ENCODE peak calls at places on chromosomes 16 and 17, in nine cellular contexts. U is CD4-positive, alpha-beta T cell; J is fibroblast of mammary gland; V is upper lobe of right lung; K is adrenal gland; P is fibroblast of pulmonary artery; Z is AG10803; I is neural crest cell; B is lower leg skin. T is an unnamed sample.

GRCh38 chr17:40486513-40487370 is 14.7 kb downstream of the TNS4 start:
- DNase-seq in U (no peak), J (peak; percentile 90), V (no peak), K (no peak), P (peak; percentile 95), Z (peak; percentile 90), I (no peak), B (no peak), T (no peak)

GRCh38 chr16:30786936-30787612 is at the start of gene ZNF629:
- DNase-seq in U (no peak), J (peak; percentile 62), V (peak; percentile 83), K (peak; percentile 82), P (peak; percentile 70), Z (peak; percentile 72), I (peak; percentile 79), B (peak; percentile 92), T (peak; percentile 69)

GRCh38 chr17:5122586-5123342 is 6.9 kb downstream of the USP6 start:
- DNase-seq in U (no peak), J (no peak), V (peak; percentile 68), K (no peak), P (peak; percentile 4), Z (no peak), I (peak; percentile 31), B (peak; percentile 87), T (no peak)

GRCh38 chr17:57892820-57893595 is 43.2 kb upstream of the MRPS23 start:
- DNase-seq in U (no peak), J (peak; percentile 99), V (peak; percentile 91), K (peak; percentile 98), P (peak; percentile 99), Z (peak; percentile 100), I (peak; percentile 73), B (peak; percentile 97), T (no peak)

GRCh38 chr16:70638814-70639792 is 7.3 kb upstream of the IL34 start:
- DNase-seq in U (no peak), J (peak; percentile 82), V (no peak), K (peak; percentile 64), P (peak; percentile 88), Z (peak; percentile 58), I (no peak), B (no peak), T (no peak)

GRCh38 chr17:7867881-7868329 is 10.1 kb downstream of the CYB5D1 start:
- DNase-seq in U (no peak), J (no peak), V (no peak), K (no peak), P (no peak), Z (no peak), I (no peak), B (peak; percentile 48), T (no peak)

GRCh38 chr17:61540870-61541269 is 50.1 kb downstream of the NACA2 start:
- DNase-seq in U (no peak), J (no peak), V (no peak), K (no peak), P (no peak), Z (no peak), I (no peak), B (no peak), T (no peak)

GRCh38 chr17:34584805-34585416 is 5.5 kb downstream of the TMEM132E start:
- DNase-seq in U (no peak), J (peak; percentile 11), V (no peak), K (no peak), P (peak; percentile 29), Z (peak; percentile 13), I (no peak), B (no peak), T (no peak)

GRCh38 chr16:25812215-25812614 is 120.5 kb downstream of the HS3ST4 start:
- DNase-seq in U (no peak), J (no peak), V (no peak), K (no peak), P (no peak), Z (no peak), I (no peak), B (no peak), T (no peak)

GRCh38 chr16:87411375-87412271 is 19.5 kb downstream of the MAP1LC3B start:
- DNase-seq in U (no peak), J (no peak), V (no peak), K (no peak), P (no peak), Z (no peak), I (no peak), B (peak; percentile 81), T (no peak)

GRCh38 chr17:40323731-40324650 is 15.0 kb downstream of the RARA start:
- DNase-seq in U (peak; percentile 76), J (peak; percentile 82), V (no peak), K (peak; percentile 78), P (peak; percentile 81), Z (peak; percentile 72), I (no peak), B (peak; percentile 93), T (no peak)

GRCh38 chr16:12343913-12344312 is 367.4 kb downstream of the SNX29 start:
- DNase-seq in U (no peak), J (no peak), V (no peak), K (no peak), P (no peak), Z (no peak), I (no peak), B (no peak), T (no peak)

GRCh38 chr17:2383628-2384167 is 17.2 kb downstream of the MNT start:
- DNase-seq in U (no peak), J (no peak), V (no peak), K (no peak), P (no peak), Z (no peak), I (no peak), B (no peak), T (no peak)

GRCh38 chr17:880074-880870 is 98.1 kb downstream of the MRM3 start:
- DNase-seq in U (no peak), J (peak; percentile 46), V (no peak), K (peak; percentile 66), P (peak; percentile 20), Z (no peak), I (no peak), B (no peak), T (no peak)

GRCh38 chr16:13038591-13038990 is 137.2 kb downstream of the SHISA9 start:
- DNase-seq in U (no peak), J (no peak), V (no peak), K (no peak), P (no peak), Z (no peak), I (no peak), B (no peak), T (no peak)

GRCh38 chr16:9870962-9871361 is 311.3 kb downstream of the GRIN2A start:
- DNase-seq in U (no peak), J (no peak), V (no peak), K (no peak), P (no peak), Z (no peak), I (no peak), B (no peak), T (no peak)

GRCh38 chr17:8312726-8313600 is 2.9 kb downstream of the ARHGEF15 start:
- DNase-seq in U (no peak), J (no peak), V (no peak), K (no peak), P (no peak), Z (no peak), I (no peak), B (no peak), T (no peak)

GRCh38 chr17:37609170-37610040 is at the start of gene SYNRG:
- DNase-seq in U (peak; percentile 90), J (peak; percentile 92), V (peak; percentile 97), K (peak; percentile 97), P (peak; percentile 96), Z (peak; percentile 95), I (peak; percentile 94), B (peak; percentile 99), T (peak; percentile 96)
- TF ChIP-seq CTCF in U (peak; percentile 69), J (no peak), V (peak; percentile 53), K (peak; percentile 32), P (peak; percentile 29), Z (peak; percentile 32), I (peak; percentile 51), B (no peak), T (no peak)

GRCh38 chr16:85285681-85286065 is 173.4 kb upstream of the CIBAR2 start:
- DNase-seq in U (no peak), J (peak; percentile 29), V (no peak), K (no peak), P (no peak), Z (peak; percentile 68), I (no peak), B (no peak), T (no peak)

GRCh38 chr16:85288869-85289660 is 176.8 kb upstream of the CIBAR2 start:
- DNase-seq in U (no peak), J (no peak), V (no peak), K (no peak), P (no peak), Z (no peak), I (no peak), B (no peak), T (no peak)

GRCh38 chr16:85288341-85288868 is 176.1 kb upstream of the CIBAR2 start:
- DNase-seq in U (no peak), J (no peak), V (no peak), K (no peak), P (no peak), Z (no peak), I (no peak), B (no peak), T (no peak)

GRCh38 chr16:85286066-85286712 is 173.9 kb upstream of the CIBAR2 start:
- DNase-seq in U (no peak), J (peak; percentile 88), V (no peak), K (peak; percentile 97), P (peak; percentile 67), Z (peak; percentile 89), I (no peak), B (peak; percentile 96), T (no peak)

GRCh38 chr16:85286970-85287814 is 174.9 kb upstream of the CIBAR2 start:
- DNase-seq in U (no peak), J (peak; percentile 50), V (no peak), K (peak; percentile 83), P (peak; percentile 7), Z (peak; percentile 48), I (peak; percentile 45), B (no peak), T (no peak)
- TF ChIP-seq CTCF in U (no peak), J (peak; percentile 4), V (peak; percentile 11), K (no peak), P (no peak), Z (peak; percentile 42), I (peak; percentile 28), B (no peak), T (no peak)

GRCh38 chr16:83581082-83581481 is 226.7 kb upstream of the HSBP1 start:
- DNase-seq in U (no peak), J (no peak), V (no peak), K (no peak), P (no peak), Z (no peak), I (no peak), B (no peak), T (no peak)
- TF ChIP-seq CTCF in U (no peak), J (no peak), V (no peak), K (no peak), P (no peak), Z (no peak), I (no peak), B (no peak), T (no peak)

DNA sequence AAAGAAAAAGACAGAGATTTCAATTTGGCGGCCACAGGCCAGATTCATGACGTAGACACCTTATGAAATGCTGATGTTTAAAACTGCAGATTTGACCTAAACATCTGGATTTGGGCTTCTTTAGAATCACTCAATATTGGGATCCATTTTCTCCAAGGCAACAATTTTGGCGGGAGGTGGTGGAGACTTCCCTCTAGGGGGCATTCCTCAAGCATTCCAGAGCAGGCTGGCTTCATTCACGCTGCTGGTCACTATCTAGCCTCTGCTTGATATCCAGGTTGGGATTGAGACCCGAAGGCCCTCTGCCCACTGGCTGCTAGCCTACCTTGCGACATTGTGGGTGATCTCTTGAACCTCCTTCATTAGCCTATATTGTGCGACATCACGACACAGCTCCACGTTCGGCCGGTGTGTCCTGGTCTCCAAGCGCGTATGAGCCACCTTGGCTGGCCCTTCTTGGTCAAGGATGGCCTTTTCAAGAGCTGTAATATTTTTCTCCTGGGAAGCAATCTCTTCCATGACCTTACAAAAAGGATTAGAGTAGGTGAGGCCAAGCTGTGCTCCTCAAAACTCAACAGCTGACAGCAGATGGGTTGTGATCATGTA is 24.5 kb downstream of the FBXO39 start:
- DNase-seq in U (no peak), J (no peak), V (no peak), K (no peak), P (no peak), Z (no peak), I (peak; percentile 16), B (no peak), T (no peak)
- TF ChIP-seq CTCF in U (peak; percentile 39), J (no peak), V (peak; percentile 50), K (no peak), P (no peak), Z (no peak), I (peak; percentile 49), B (no peak), T (peak; percentile 15)

T was measured in mesothelial cell of epicardium.